ENCODE peak calls at places on chromosomes 7 and 10, in seven cellular contexts. W is neuronal stem cell, A is heart left ventricle, K is AML-193, X is neural progenitor cell, O is iris pigment epithelial cell, R is esophagus squamous epithelium. M is an unnamed sample.

GRCh38 chr7:55024776-55025175 is 6.0 kb downstream of the EGFR start:
- DNase-seq in W (no peak), A (no peak), K (no peak), X (no peak), O (peak), R (no peak), M (no peak)

GRCh38 chr10:22620929-22621328 is 93.4 kb downstream of the PIP4K2A start:
- DNase-seq in W (no peak), A (no peak), K (no peak), X (no peak), O (no peak), R (no peak), M (peak)

GRCh38 chr10:46536171-46536570 is 20.3 kb downstream of the GPRIN2 start:
- DNase-seq in W (no peak), A (peak), K (no peak), X (no peak), O (no peak), R (no peak), M (no peak)

GRCh38 chr10:103763374-103764202 is 91.8 kb downstream of the SH3PXD2A start:
- DNase-seq in W (no peak), A (no peak), K (peak), X (no peak), O (peak), R (no peak), M (no peak)

GRCh38 chr7:45985902-45986301 is 64.8 kb upstream of the IGFBP3 start:
- DNase-seq in W (no peak), A (no peak), K (no peak), X (no peak), O (peak), R (no peak), M (peak)

GRCh38 chr10:24209946-24210491 is 1.1 kb downstream of the KIAA1217 start:
- DNase-seq in W (no peak), A (peak), K (no peak), X (no peak), O (peak), R (no peak), M (no peak)

GRCh38 chr7:18590744-18591340 is 95.3 kb downstream of the HDAC9 start:
- DNase-seq in W (peak), A (no peak), K (peak), X (peak), O (peak), R (no peak), M (peak)

GRCh38 chr10:129589546-129589945 is 122.5 kb downstream of the MGMT start:
- DNase-seq in W (no peak), A (no peak), K (no peak), X (no peak), O (no peak), R (no peak), M (no peak)

M was measured in cardiac muscle cell.